ENCODE peak calls at places on chromosomes 3 and 15, in six cellular contexts. Q is lower lobe of right lung; E is effector CD8-positive, alpha-beta T cell; D is T-helper 2 cell; U is HT-29; M is AG08396. C is an unnamed sample.

GRCh38 chr3:179503152-179503551 is 51.9 kb upstream of the GNB4 start:
- DNase-seq in Q (no peak), E (no peak), D (no peak), U (no peak), M (no peak), C (no peak)

GRCh38 chr15:93982226-93982641 is 249.1 kb upstream of the MCTP2 start:
- DNase-seq in Q (no peak), E (no peak), D (no peak), U (no peak), M (no peak), C (no peak)

GRCh38 chr3:34020221-34020620 is 221.8 kb downstream of the PDCD6IP start:
- DNase-seq in Q (no peak), E (no peak), D (no peak), U (no peak), M (no peak), C (no peak)

GRCh38 chr3:30174357-30174756 is 432.0 kb upstream of the TGFBR2 start:
- DNase-seq in Q (no peak), E (no peak), D (no peak), U (no peak), M (no peak), C (no peak)

GRCh38 chr3:73037369-73037699 is 24.1 kb upstream of the EBLN2 start:
- DNase-seq in Q (no peak), E (no peak), D (no peak), U (no peak), M (no peak), C (no peak)

GRCh38 chr3:33044676-33045075 is 52.3 kb downstream of the GLB1 start:
- DNase-seq in Q (no peak), E (no peak), D (no peak), U (no peak), M (no peak), C (no peak)

GRCh38 chr15:97984157-97984556 is 23.7 kb downstream of the ARRDC4 start:
- DNase-seq in Q (no peak), E (no peak), D (no peak), U (no peak), M (no peak), C (no peak)

GRCh38 chr15:59379524-59379923 is 6.9 kb upstream of the MYO1E start:
- DNase-seq in Q (no peak), E (no peak), D (no peak), U (no peak), M (no peak), C (no peak)

GRCh38 chr3:46946416-46946815 is 30.1 kb downstream of the CCDC12 start:
- DNase-seq in Q (peak), E (no peak), D (no peak), U (peak), M (no peak), C (no peak)

GRCh38 chr3:12947504-12948369 is 106.4 kb upstream of the RPL32 start:
- DNase-seq in Q (peak), E (no peak), D (no peak), U (peak), M (peak), C (no peak)

GRCh38 chr3:174168538-174169254 is 690.4 kb upstream of the NAALADL2 start:
- DNase-seq in Q (no peak), E (no peak), D (no peak), U (no peak), M (no peak), C (no peak)

GRCh38 chr15:74500401-74500800 is 39.4 kb upstream of the UBL7 start:
- DNase-seq in Q (no peak), E (no peak), D (no peak), U (no peak), M (no peak), C (no peak)

GRCh38 chr3:4996771-4997291 is 17.6 kb downstream of the BHLHE40 start:
- DNase-seq in Q (no peak), E (no peak), D (no peak), U (no peak), M (no peak), C (no peak)

GRCh38 chr3:128226794-128227399 is 73.6 kb downstream of the EEFSEC start:
- DNase-seq in Q (no peak), E (peak), D (no peak), U (peak), M (peak), C (no peak)

GRCh38 chr15:68363353-68363752 is 68.6 kb downstream of the ITGA11 start:
- DNase-seq in Q (no peak), E (no peak), D (no peak), U (no peak), M (no peak), C (no peak)

GRCh38 chr3:171347017-171347979 is 112.9 kb downstream of the TNIK start:
- DNase-seq in Q (no peak), E (no peak), D (no peak), U (no peak), M (peak), C (peak)

GRCh38 chr3:170424879-170425278 is 6.2 kb downstream of the CLDN11 start:
- DNase-seq in Q (no peak), E (no peak), D (no peak), U (no peak), M (no peak), C (no peak)

GRCh38 chr15:60831540-60831939 is 352.6 kb upstream of the ICE2 start:
- DNase-seq in Q (no peak), E (no peak), D (no peak), U (no peak), M (no peak), C (no peak)

GRCh38 chr15:32685576-32685975 is 32.2 kb upstream of the GREM1 start:
- DNase-seq in Q (no peak), E (no peak), D (no peak), U (no peak), M (no peak), C (no peak)

GRCh38 chr3:13086594-13086993 is 13.4 kb upstream of the IQSEC1 start:
- DNase-seq in Q (no peak), E (no peak), D (no peak), U (no peak), M (no peak), C (no peak)

GRCh38 chr15:74179983-74180688 is 6.6 kb downstream of the ISLR start:
- DNase-seq in Q (peak), E (no peak), D (no peak), U (no peak), M (no peak), C (no peak)

GRCh38 chr3:163384383-163384782 is 1693.9 kb downstream of the SI start:
- DNase-seq in Q (no peak), E (no peak), D (no peak), U (no peak), M (no peak), C (no peak)

GRCh38 chr15:38564557-38565286 is at the start of gene RASGRP1:
- DNase-seq in Q (peak), E (peak), D (peak), U (peak), M (peak), C (peak)

GRCh38 chr3:4834403-4834866 is 144.8 kb upstream of the BHLHE40 start:
- DNase-seq in Q (peak), E (peak), D (peak), U (no peak), M (no peak), C (peak)

C was measured in stimulated activated naive B cell treated with anti-CD40 and anti-IgM and Interleukin-4, amounts not matched to agents 10 μg/mL and 1 μg/mL and 100 μg/mL, for 72 hours.